ENCODE peak calls at places on chromosome 18, in five cellular contexts. F is lower lobe of right lung, Z is testis, R is tibial artery, D is spleen. X is an unnamed sample.

GRCh38 chr18:11884396-11885030 is 23.6 kb downstream of the MPPE1 start:
- DNase-seq in F (no peak), Z (no peak), R (no peak), D (no peak), X (no peak)

GRCh38 chr18:52348209-52348608 is 8.2 kb downstream of the DCC start:
- DNase-seq in F (no peak), Z (no peak), R (no peak), D (no peak), X (no peak)

GRCh38 chr18:54327818-54328217 is 29.8 kb downstream of the STARD6 start:
- DNase-seq in F (no peak), Z (no peak), R (no peak), D (no peak), X (no peak)

GRCh38 chr18:79139206-79139605 is 70.0 kb downstream of the ATP9B start:
- DNase-seq in F (no peak), Z (no peak), R (no peak), D (no peak), X (no peak)

GRCh38 chr18:75125359-75126331 is 83.3 kb downstream of the PTGR3 start:
- DNase-seq in F (no peak), Z (no peak), R (no peak), D (peak; percentile 75), X (no peak)

GRCh38 chr18:46917108-46917807 is at the start of the genes KATNAL2 and PIAS2:
- DNase-seq in F (peak; percentile 86), Z (peak; percentile 84), R (peak; percentile 72), D (peak; percentile 94), X (peak; percentile 90)

GRCh38 chr18:43932140-43932539 is 654.9 kb upstream of the SYT4 start:
- DNase-seq in F (no peak), Z (no peak), R (no peak), D (no peak), X (no peak)

GRCh38 chr18:70135604-70136003 is 69.9 kb downstream of the RTTN start:
- DNase-seq in F (no peak), Z (no peak), R (no peak), D (no peak), X (no peak)

GRCh38 chr18:58977223-58977622 is 112.5 kb downstream of the ZNF532 start:
- DNase-seq in F (no peak), Z (no peak), R (no peak), D (no peak), X (no peak)

GRCh38 chr18:37397814-37398213 is 167.8 kb downstream of the CELF4 start:
- DNase-seq in F (no peak), Z (no peak), R (no peak), D (peak; percentile 65), X (no peak)

GRCh38 chr18:79770501-79770815 is 27.3 kb upstream of the KCNG2 start:
- DNase-seq in F (no peak), Z (no peak), R (no peak), D (peak; percentile 59), X (peak; percentile 55)

GRCh38 chr18:54607213-54607934 is 16.3 kb downstream of the DYNAP start:
- DNase-seq in F (no peak), Z (no peak), R (no peak), D (no peak), X (no peak)

GRCh38 chr18:9642799-9643445 is 28.6 kb upstream of the PPP4R1 start:
- DNase-seq in F (no peak), Z (no peak), R (no peak), D (no peak), X (no peak)

GRCh38 chr18:6781179-6781714 is 51.7 kb downstream of the ARHGAP28 start:
- DNase-seq in F (no peak), Z (no peak), R (no peak), D (no peak), X (no peak)

GRCh38 chr18:79882522-79883241 is 68.8 kb downstream of the SLC66A2 start:
- DNase-seq in F (peak; percentile 41), Z (peak; percentile 13), R (no peak), D (peak; percentile 60), X (peak; percentile 51)

GRCh38 chr18:44548291-44549221 is 132.1 kb upstream of the SETBP1 start:
- DNase-seq in F (no peak), Z (peak; percentile 19), R (no peak), D (no peak), X (no peak)

DNA sequence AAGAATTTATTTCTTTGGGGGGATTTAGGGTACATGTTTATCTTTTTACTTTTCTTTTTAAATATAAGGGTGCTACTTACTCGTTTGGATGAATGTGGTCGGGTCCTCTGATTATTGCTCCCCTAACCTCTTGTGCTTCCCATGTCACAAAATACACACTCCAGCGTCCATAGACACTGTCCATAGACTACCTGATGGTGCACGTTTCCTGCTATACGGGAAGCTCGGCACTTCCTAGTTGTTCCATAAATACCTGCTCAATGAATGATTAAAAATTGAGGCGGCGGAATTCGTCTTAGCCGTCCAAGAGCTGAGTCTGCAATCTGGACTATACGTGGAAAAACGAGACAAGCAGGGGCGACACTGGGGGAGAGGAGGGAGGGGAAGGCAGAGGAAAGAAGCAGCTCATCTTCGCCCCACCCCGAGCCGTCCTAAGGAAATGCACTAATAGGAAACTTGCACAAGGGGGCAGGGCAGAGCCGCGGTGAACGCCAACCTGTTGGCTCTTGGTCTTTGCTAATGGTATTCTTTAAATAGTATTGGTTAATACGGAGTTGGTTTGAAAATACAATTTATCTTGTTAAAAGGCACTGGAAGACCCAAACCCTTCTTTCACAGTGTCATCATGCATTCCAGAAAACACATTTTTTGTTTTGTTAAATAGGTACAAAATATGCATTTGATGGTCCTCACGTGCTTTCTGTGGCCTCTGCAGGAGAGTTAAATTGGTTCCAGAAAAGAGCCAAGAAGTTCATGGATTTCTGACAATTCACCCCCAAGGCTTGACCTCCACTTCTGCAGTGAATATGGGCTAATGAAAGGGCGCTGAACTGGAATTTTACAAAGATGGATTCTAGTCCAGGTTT is 73.0 kb upstream of the KCTD1 start:
- DNase-seq in F (peak; percentile 73), Z (peak; percentile 66), R (peak; percentile 43), D (no peak), X (peak; percentile 76)
- TF ChIP-seq CTCF in F (peak; percentile 69), Z (peak; percentile 54), R (peak; percentile 43), D (peak; percentile 35), X (peak; percentile 61)

GRCh38 chr18:23194969-23195957 is 60.0 kb downstream of the CABLES1 start:
- DNase-seq in F (no peak), Z (no peak), R (no peak), D (no peak), X (no peak)
- H3K4me1 ChIP-seq in F (peaks cover 30% of the 10 kb centered on the region), Z (peaks cover 15% of the 10 kb centered on the region), R (no peaks in the 10 kb centered on the region), D (peaks cover 11% of the 10 kb centered on the region), X (peaks cover 42% of the 10 kb centered on the region)

DNA sequence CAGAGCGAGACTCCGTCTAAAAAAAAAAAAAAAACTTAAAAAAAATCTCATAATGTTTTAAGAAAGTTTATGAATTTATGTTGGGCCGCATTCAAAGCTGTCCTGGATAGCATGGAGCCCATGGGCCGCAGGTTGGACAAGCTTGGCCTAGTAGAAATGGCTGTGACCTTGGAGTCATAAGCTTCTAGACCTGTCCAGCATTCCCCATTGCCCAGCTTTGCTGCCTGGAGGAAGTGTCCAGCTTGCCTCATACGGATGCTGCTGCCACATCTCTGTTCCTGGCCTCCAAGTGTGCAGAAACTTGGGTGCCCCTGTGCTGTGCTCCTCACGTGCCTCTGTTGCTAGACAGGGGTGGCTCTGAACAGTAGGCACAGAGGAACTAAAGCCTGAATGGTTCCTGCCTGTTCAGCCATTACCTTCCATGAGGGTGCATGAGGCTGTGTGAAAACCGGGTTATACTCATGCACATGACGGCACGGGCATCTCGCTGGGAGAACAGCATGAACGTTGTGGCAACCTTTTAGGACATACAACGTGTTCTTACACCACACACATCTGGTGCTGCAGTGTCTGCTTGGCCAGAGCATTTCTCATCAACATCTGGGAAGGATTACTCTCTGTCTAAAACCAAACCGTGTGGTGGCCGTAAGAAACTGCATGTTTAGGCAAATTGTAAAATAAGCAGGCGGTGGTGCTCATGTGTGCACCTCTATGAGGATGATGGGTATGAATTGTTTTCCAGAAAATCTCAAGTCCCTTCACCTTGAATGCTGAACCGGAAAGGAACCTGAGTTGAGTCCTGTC is 38.2 kb downstream of the FHOD3 start:
- DNase-seq in F (no peak), Z (no peak), R (no peak), D (no peak), X (no peak)
- TF ChIP-seq CTCF in F (no peak), Z (no peak), R (no peak), D (no peak), X (no peak)

GRCh38 chr18:3156325-3156640 is 63.5 kb downstream of the MYOM1 start:
- DNase-seq in F (no peak), Z (no peak), R (no peak), D (no peak), X (no peak)
- H3K4me1 ChIP-seq in F (peaks cover 9% of the 10 kb centered on the region), Z (peaks cover 11% of the 10 kb centered on the region), R (peaks cover 59% of the 10 kb centered on the region), D (no peaks in the 10 kb centered on the region), X (peaks cover 11% of the 10 kb centered on the region)

X was measured in upper lobe of right lung.